ENCODE peak calls at places on chromosomes 5 and 9, in five cellular contexts. One of them, this sample, is unnamed.

GRCh38 chr9:33465096-33465495 is 8.6 kb downstream of the NOL6 start:
- DNase-seq in stimulated activated CD4-positive, alpha-beta T cell treated with anti-CD3 and anti-CD28 coated beads, Interleukin-15, amount 100 ng/mL, for 1 hour: no peak
- DNase-seq in mucosa of descending colon: no peak
- DNase-seq in stimulated activated CD8-positive, alpha-beta memory T cell treated with anti-CD3 and anti-CD28 coated beads, Interleukin-15, amount 100 ng/mL, for 24 hours: no peak
- DNase-seq in A549: no peak
- DNase-seq in this sample: no peak

GRCh38 chr5:146041180-146041789 is 64.1 kb downstream of the PLAC8L1 start:
- DNase-seq in stimulated activated CD4-positive, alpha-beta T cell treated with anti-CD3 and anti-CD28 coated beads, Interleukin-15, amount 100 ng/mL, for 1 hour: no peak
- DNase-seq in stimulated activated CD8-positive, alpha-beta memory T cell treated with anti-CD3 and anti-CD28 coated beads, Interleukin-15, amount 100 ng/mL, for 24 hours: no peak
- DNase-seq in A549: peak; percentile 33
- DNase-seq in mucosa of descending colon: no peak
- DNase-seq in this sample: no peak

GRCh38 chr9:79107911-79108676 is 463.7 kb upstream of the TLE4 start:
- DNase-seq in stimulated activated CD4-positive, alpha-beta T cell treated with anti-CD3 and anti-CD28 coated beads, Interleukin-15, amount 100 ng/mL, for 1 hour: no peak
- DNase-seq in mucosa of descending colon: no peak
- DNase-seq in stimulated activated CD8-positive, alpha-beta memory T cell treated with anti-CD3 and anti-CD28 coated beads, Interleukin-15, amount 100 ng/mL, for 24 hours: no peak
- DNase-seq in A549: no peak
- DNase-seq in this sample: no peak

GRCh38 chr5:115855959-115856358 is 14.2 kb downstream of the AP3S1 start:
- DNase-seq in mucosa of descending colon: no peak
- DNase-seq in stimulated activated CD4-positive, alpha-beta T cell treated with anti-CD3 and anti-CD28 coated beads, Interleukin-15, amount 100 ng/mL, for 1 hour: no peak
- DNase-seq in stimulated activated CD8-positive, alpha-beta memory T cell treated with anti-CD3 and anti-CD28 coated beads, Interleukin-15, amount 100 ng/mL, for 24 hours: no peak
- DNase-seq in A549: no peak
- DNase-seq in this sample: no peak

GRCh38 chr9:109975574-109976327 is 195.8 kb downstream of the PALM2AKAP2 start:
- DNase-seq in stimulated activated CD4-positive, alpha-beta T cell treated with anti-CD3 and anti-CD28 coated beads, Interleukin-15, amount 100 ng/mL, for 1 hour: no peak
- DNase-seq in A549: no peak
- DNase-seq in stimulated activated CD8-positive, alpha-beta memory T cell treated with anti-CD3 and anti-CD28 coated beads, Interleukin-15, amount 100 ng/mL, for 24 hours: no peak
- DNase-seq in mucosa of descending colon: no peak
- DNase-seq in this sample: no peak

GRCh38 chr9:129200255-129200654 is 22.2 kb upstream of the IER5L start:
- DNase-seq in A549: no peak
- DNase-seq in stimulated activated CD8-positive, alpha-beta memory T cell treated with anti-CD3 and anti-CD28 coated beads, Interleukin-15, amount 100 ng/mL, for 24 hours: no peak
- DNase-seq in stimulated activated CD4-positive, alpha-beta T cell treated with anti-CD3 and anti-CD28 coated beads, Interleukin-15, amount 100 ng/mL, for 1 hour: no peak
- DNase-seq in mucosa of descending colon: no peak
- DNase-seq in this sample: no peak

GRCh38 chr5:72234265-72234700 is 85.8 kb downstream of the MRPS27 start:
- DNase-seq in stimulated activated CD4-positive, alpha-beta T cell treated with anti-CD3 and anti-CD28 coated beads, Interleukin-15, amount 100 ng/mL, for 1 hour: no peak
- DNase-seq in A549: peak; percentile 30
- DNase-seq in stimulated activated CD8-positive, alpha-beta memory T cell treated with anti-CD3 and anti-CD28 coated beads, Interleukin-15, amount 100 ng/mL, for 24 hours: no peak
- DNase-seq in mucosa of descending colon: no peak
- DNase-seq in this sample: no peak

GRCh38 chr5:78287833-78288232 is 6.7 kb downstream of the AP3B1 start:
- DNase-seq in stimulated activated CD8-positive, alpha-beta memory T cell treated with anti-CD3 and anti-CD28 coated beads, Interleukin-15, amount 100 ng/mL, for 24 hours: no peak
- DNase-seq in A549: peak; percentile 59
- DNase-seq in mucosa of descending colon: no peak
- DNase-seq in stimulated activated CD4-positive, alpha-beta T cell treated with anti-CD3 and anti-CD28 coated beads, Interleukin-15, amount 100 ng/mL, for 1 hour: no peak
- DNase-seq in this sample: no peak

GRCh38 chr9:70672136-70672535 is 257.7 kb upstream of the KLF9 start:
- DNase-seq in A549: no peak
- DNase-seq in stimulated activated CD4-positive, alpha-beta T cell treated with anti-CD3 and anti-CD28 coated beads, Interleukin-15, amount 100 ng/mL, for 1 hour: no peak
- DNase-seq in mucosa of descending colon: no peak
- DNase-seq in stimulated activated CD8-positive, alpha-beta memory T cell treated with anti-CD3 and anti-CD28 coated beads, Interleukin-15, amount 100 ng/mL, for 24 hours: no peak
- DNase-seq in this sample: no peak

GRCh38 chr9:16414451-16414850 is 456.0 kb downstream of the BNC2 start:
- DNase-seq in stimulated activated CD8-positive, alpha-beta memory T cell treated with anti-CD3 and anti-CD28 coated beads, Interleukin-15, amount 100 ng/mL, for 24 hours: no peak
- DNase-seq in mucosa of descending colon: no peak
- DNase-seq in A549: peak; percentile 90
- DNase-seq in stimulated activated CD4-positive, alpha-beta T cell treated with anti-CD3 and anti-CD28 coated beads, Interleukin-15, amount 100 ng/mL, for 1 hour: no peak
- DNase-seq in this sample: no peak

GRCh38 chr9:119827126-119827525 is 457.9 kb upstream of the BRINP1 start:
- DNase-seq in stimulated activated CD4-positive, alpha-beta T cell treated with anti-CD3 and anti-CD28 coated beads, Interleukin-15, amount 100 ng/mL, for 1 hour: no peak
- DNase-seq in A549: no peak
- DNase-seq in mucosa of descending colon: no peak
- DNase-seq in stimulated activated CD8-positive, alpha-beta memory T cell treated with anti-CD3 and anti-CD28 coated beads, Interleukin-15, amount 100 ng/mL, for 24 hours: no peak
- DNase-seq in this sample: no peak

GRCh38 chr9:91714020-91714721 is 235.9 kb downstream of the ROR2 start:
- DNase-seq in mucosa of descending colon: peak; percentile 82
- DNase-seq in stimulated activated CD4-positive, alpha-beta T cell treated with anti-CD3 and anti-CD28 coated beads, Interleukin-15, amount 100 ng/mL, for 1 hour: no peak
- DNase-seq in A549: peak; percentile 64
- DNase-seq in stimulated activated CD8-positive, alpha-beta memory T cell treated with anti-CD3 and anti-CD28 coated beads, Interleukin-15, amount 100 ng/mL, for 24 hours: no peak
- DNase-seq in this sample: peak; percentile 79

GRCh38 chr9:6410653-6411052 is 2.3 kb upstream of the UHRF2 start:
- DNase-seq in stimulated activated CD4-positive, alpha-beta T cell treated with anti-CD3 and anti-CD28 coated beads, Interleukin-15, amount 100 ng/mL, for 1 hour: no peak
- DNase-seq in A549: no peak
- DNase-seq in mucosa of descending colon: no peak
- DNase-seq in stimulated activated CD8-positive, alpha-beta memory T cell treated with anti-CD3 and anti-CD28 coated beads, Interleukin-15, amount 100 ng/mL, for 24 hours: no peak
- DNase-seq in this sample: no peak

GRCh38 chr5:92543246-92543645 is 1037.8 kb downstream of the NR2F1-AS1 start:
- DNase-seq in stimulated activated CD4-positive, alpha-beta T cell treated with anti-CD3 and anti-CD28 coated beads, Interleukin-15, amount 100 ng/mL, for 1 hour: no peak
- DNase-seq in A549: no peak
- DNase-seq in stimulated activated CD8-positive, alpha-beta memory T cell treated with anti-CD3 and anti-CD28 coated beads, Interleukin-15, amount 100 ng/mL, for 24 hours: no peak
- DNase-seq in mucosa of descending colon: no peak
- DNase-seq in this sample: no peak

GRCh38 chr5:153490124-153491085 is at the start of gene GRIA1:
- DNase-seq in stimulated activated CD8-positive, alpha-beta memory T cell treated with anti-CD3 and anti-CD28 coated beads, Interleukin-15, amount 100 ng/mL, for 24 hours: no peak
- DNase-seq in stimulated activated CD4-positive, alpha-beta T cell treated with anti-CD3 and anti-CD28 coated beads, Interleukin-15, amount 100 ng/mL, for 1 hour: no peak
- DNase-seq in mucosa of descending colon: no peak
- DNase-seq in A549: no peak
- DNase-seq in this sample: no peak

GRCh38 chr9:96565684-96566360 is 53.8 kb downstream of the CDC14B start:
- DNase-seq in stimulated activated CD4-positive, alpha-beta T cell treated with anti-CD3 and anti-CD28 coated beads, Interleukin-15, amount 100 ng/mL, for 1 hour: no peak
- DNase-seq in A549: no peak
- DNase-seq in mucosa of descending colon: no peak
- DNase-seq in stimulated activated CD8-positive, alpha-beta memory T cell treated with anti-CD3 and anti-CD28 coated beads, Interleukin-15, amount 100 ng/mL, for 24 hours: no peak
- DNase-seq in this sample: no peak

GRCh38 chr5:55062039-55062779 is 38.2 kb downstream of the GZMK start:
- DNase-seq in mucosa of descending colon: peak; percentile 41
- DNase-seq in stimulated activated CD4-positive, alpha-beta T cell treated with anti-CD3 and anti-CD28 coated beads, Interleukin-15, amount 100 ng/mL, for 1 hour: no peak
- DNase-seq in A549: no peak
- DNase-seq in stimulated activated CD8-positive, alpha-beta memory T cell treated with anti-CD3 and anti-CD28 coated beads, Interleukin-15, amount 100 ng/mL, for 24 hours: peak; percentile 13
- DNase-seq in this sample: no peak

GRCh38 chr5:132776077-132776931 is 735 bp downstream of the SEPTIN8 start:
- DNase-seq in stimulated activated CD4-positive, alpha-beta T cell treated with anti-CD3 and anti-CD28 coated beads, Interleukin-15, amount 100 ng/mL, for 1 hour: no peak
- DNase-seq in mucosa of descending colon: peak; percentile 64
- DNase-seq in stimulated activated CD8-positive, alpha-beta memory T cell treated with anti-CD3 and anti-CD28 coated beads, Interleukin-15, amount 100 ng/mL, for 24 hours: no peak
- DNase-seq in A549: peak; percentile 33
- DNase-seq in this sample: no peak

This sample was measured in testis.